ENCODE peak calls at places on chromosomes 12 and 14, in four cellular contexts. O is pulmonary artery endothelial cell; X is Caki2; M is CD8-positive, alpha-beta memory T cell. A is an unnamed sample.

GRCh38 chr14:55699131-55700057 is 119.4 kb downstream of the KTN1 start:
- DNase-seq in O (peak; percentile 19), M (no peak), X (peak; percentile 90), A (peak; percentile 38)

GRCh38 chr14:56894591-56894991 is 84.3 kb upstream of the OTX2 start:
- DNase-seq in X (no peak), O (no peak), M (no peak), A (no peak)

GRCh38 chr12:81296556-81297305 is 218.9 kb downstream of the ACSS3 start:
- DNase-seq in O (no peak), M (no peak), X (peak; percentile 74), A (no peak)

GRCh38 chr14:68964300-68965093 is 14.6 kb downstream of the ACTN1 start:
- DNase-seq in X (no peak), M (no peak), O (no peak), A (peak; percentile 33)

GRCh38 chr12:127926004-127926403 is 341.0 kb upstream of the TMEM132C start:
- DNase-seq in M (no peak), X (no peak), O (no peak), A (peak; percentile 53)

GRCh38 chr12:99957866-99958466 is 26.8 kb downstream of the ANKS1B start:
- DNase-seq in O (no peak), X (no peak), M (no peak), A (no peak)

GRCh38 chr12:23236056-23236455 is 611.1 kb downstream of the ETNK1 start:
- DNase-seq in M (no peak), O (no peak), X (no peak), A (no peak)

GRCh38 chr12:14366211-14366762 is 805 bp downstream of the ATF7IP start:
- DNase-seq in X (no peak), O (no peak), M (no peak), A (peak; percentile 61)

GRCh38 chr12:77973579-77973978 is 142.9 kb downstream of the NAV3 start:
- DNase-seq in M (no peak), X (no peak), O (no peak), A (no peak)

GRCh38 chr14:50607181-50607580 is 47.2 kb downstream of the ATL1 start:
- DNase-seq in M (no peak), O (no peak), X (no peak), A (no peak)

GRCh38 chr14:55121628-55122440 is 7.2 kb upstream of the LGALS3 start:
- DNase-seq in X (no peak), M (no peak), O (no peak), A (no peak)

GRCh38 chr14:104142136-104143041 is 4.0 kb downstream of the KIF26A start:
- DNase-seq in X (no peak), O (no peak), M (no peak), A (no peak)

GRCh38 chr14:105185973-105186372 is 4.9 kb upstream of the NUDT14 start:
- DNase-seq in X (no peak), O (no peak), M (no peak), A (no peak)

GRCh38 chr12:107319536-107320030 is 226.2 kb upstream of the CRY1 start:
- DNase-seq in O (no peak), M (peak; percentile 1), X (no peak), A (peak; percentile 40)

GRCh38 chr14:61109288-61109687 is 128.2 kb downstream of the SLC38A6 start:
- DNase-seq in O (no peak), M (no peak), X (no peak), A (no peak)

GRCh38 chr14:75559451-75560187 is 18.8 kb upstream of the FLVCR2 start:
- DNase-seq in M (no peak), X (no peak), O (no peak), A (no peak)

GRCh38 chr12:30427555-30427954 is 268.1 kb downstream of the IPO8 start:
- DNase-seq in X (no peak), O (no peak), M (no peak), A (no peak)

GRCh38 chr12:16568873-16569272 is 37.1 kb downstream of the LMO3 start:
- DNase-seq in X (no peak), O (peak; percentile 51), M (no peak), A (no peak)

GRCh38 chr12:69540606-69541386 is 44.5 kb upstream of the CCT2 start:
- DNase-seq in M (no peak), X (peak; percentile 43), O (no peak), A (no peak)

GRCh38 chr12:18749381-18749957 is 11.6 kb downstream of the CAPZA3 start:
- DNase-seq in O (no peak), M (no peak), X (no peak), A (no peak)

GRCh38 chr14:31024042-31024480 is 1.4 kb upstream of the AP4S1 start:
- DNase-seq in O (no peak), X (no peak), M (no peak), A (no peak)

GRCh38 chr12:130433834-130434233 is 96.1 kb downstream of the PIWIL1 start:
- DNase-seq in O (no peak), M (no peak), X (no peak), A (no peak)

GRCh38 chr14:88901199-88901588 is 76.7 kb downstream of the TTC8 start:
- DNase-seq in X (no peak), M (no peak), O (no peak), A (no peak)

GRCh38 chr12:100827901-100828520 is 33.4 kb downstream of the ANO4 start:
- DNase-seq in X (peak; percentile 6), O (no peak), M (no peak), A (peak; percentile 72)

GRCh38 chr14:105064001-105064400 is 1.2 kb downstream of the GPR132 start:
- DNase-seq in O (no peak), X (no peak), M (no peak), A (no peak)

GRCh38 chr14:85315290-85315689 is 214.7 kb upstream of the FLRT2 start:
- DNase-seq in X (no peak), O (no peak), M (no peak), A (no peak)

GRCh38 chr12:92614502-92614901 is 88.3 kb upstream of the PLEKHG7 start:
- DNase-seq in X (no peak), O (no peak), M (no peak), A (no peak)

GRCh38 chr14:29741909-29742401 is 185.7 kb downstream of the PRKD1 start:
- DNase-seq in X (no peak), M (no peak), O (peak; percentile 63), A (no peak)

GRCh38 chr14:85122690-85123089 is 407.3 kb upstream of the FLRT2 start:
- DNase-seq in X (no peak), O (no peak), M (no peak), A (no peak)

GRCh38 chr12:124159655-124160054 is 135.2 kb upstream of the RFLNA start:
- DNase-seq in X (no peak), M (no peak), O (no peak), A (no peak)

GRCh38 chr12:107223816-107224215 is 130.5 kb upstream of the CRY1 start:
- DNase-seq in O (no peak), X (no peak), M (no peak), A (peak; percentile 88)

GRCh38 chr12:47672068-47672467 is 33.8 kb downstream of the RPAP3 start:
- DNase-seq in X (no peak), M (no peak), O (no peak), A (no peak)

GRCh38 chr12:69993433-69993832 is 168.4 kb downstream of the MYRFL start:
- DNase-seq in X (no peak), M (no peak), O (no peak), A (no peak)

GRCh38 chr14:88346048-88346639 is 23.1 kb upstream of the KCNK10 start:
- DNase-seq in X (no peak), O (no peak), M (no peak), A (no peak)

A was measured in NCI-H82.